ENCODE peak calls at places on chromosomes 12 and 14, in ten cellular contexts. G is brain microvascular endothelial cell; A is AG09309; Q is fibroblast of pulmonary artery; R is CD8-positive, alpha-beta T cell; B is epithelial cell of proximal tubule; Y is fibroblast of lung; V is AG10803; J is tibial nerve; T is cardiac fibroblast. C is an unnamed sample.

GRCh38 chr12:122981036-122981471 is 573 bp downstream of the ARL6IP4 start:
- DNase-seq in G (no peak), A (no peak), Q (peak; percentile 11), R (no peak), B (no peak), Y (peak; percentile 27), V (no peak), J (no peak), T (peak; percentile 39), C (no peak)

GRCh38 chr12:132582582-132583279 is 27.7 kb downstream of the LRCOL1 start:
- DNase-seq in G (no peak), A (no peak), Q (no peak), R (no peak), B (no peak), Y (no peak), V (no peak), J (no peak), T (no peak), C (no peak)

GRCh38 chr14:74019743-74020142 is 594 bp downstream of the BBOF1 start:
- DNase-seq in G (peak; percentile 60), A (peak; percentile 27), Q (peak; percentile 81), R (no peak), B (no peak), Y (peak; percentile 76), V (peak; percentile 56), J (peak; percentile 6), T (peak; percentile 80), C (no peak)

GRCh38 chr12:107243316-107243715 is 150.0 kb upstream of the CRY1 start:
- DNase-seq in G (no peak), A (no peak), Q (no peak), R (no peak), B (no peak), Y (no peak), V (no peak), J (no peak), T (no peak), C (no peak)

GRCh38 chr12:2129076-2129475 is 76.3 kb downstream of the CACNA1C start:
- DNase-seq in G (no peak), A (peak; percentile 76), Q (no peak), R (no peak), B (no peak), Y (peak; percentile 50), V (peak; percentile 87), J (no peak), T (peak; percentile 64), C (no peak)

GRCh38 chr14:94679106-94679819 is 67.1 kb downstream of the SERPINA3 start:
- DNase-seq in G (peak; percentile 12), A (no peak), Q (no peak), R (no peak), B (no peak), Y (no peak), V (no peak), J (no peak), T (peak; percentile 35), C (peak; percentile 35)

GRCh38 chr14:67943947-67944346 is 124.4 kb downstream of the RAD51B start:
- DNase-seq in G (peak; percentile 89), A (peak; percentile 61), Q (peak; percentile 97), R (peak; percentile 50), B (peak; percentile 67), Y (peak; percentile 86), V (peak; percentile 92), J (peak; percentile 92), T (peak; percentile 95), C (no peak)

GRCh38 chr12:111180830-111181726 is 187.8 kb downstream of the PHETA1 start:
- DNase-seq in G (no peak), A (peak; percentile 14), Q (peak; percentile 63), R (no peak), B (no peak), Y (no peak), V (peak; percentile 37), J (peak; percentile 90), T (peak; percentile 18), C (no peak)

GRCh38 chr14:93369393-93370266 is 22.6 kb downstream of the COX8C start:
- DNase-seq in G (no peak), A (no peak), Q (no peak), R (no peak), B (peak; percentile 65), Y (no peak), V (no peak), J (no peak), T (no peak), C (no peak)

GRCh38 chr14:23402296-23403138 is 5.6 kb downstream of the MYH6 start:
- DNase-seq in G (no peak), A (no peak), Q (no peak), R (no peak), B (no peak), Y (no peak), V (no peak), J (no peak), T (no peak), C (no peak)

GRCh38 chr12:113154351-113154973 is 4.9 kb downstream of the CFAP73 start:
- DNase-seq in G (no peak), A (no peak), Q (peak; percentile 28), R (no peak), B (no peak), Y (no peak), V (peak; percentile 20), J (no peak), T (peak; percentile 29), C (no peak)

GRCh38 chr14:96816281-96816680 is 19.1 kb downstream of the VRK1 start:
- DNase-seq in G (no peak), A (no peak), Q (no peak), R (no peak), B (no peak), Y (no peak), V (no peak), J (no peak), T (no peak), C (no peak)
- H3K4me3 ChIP-seq in G (no peak overlapping the region), A (no peak overlapping the region), Q (no peak overlapping the region), R (no peak overlapping the region), B (no peak overlapping the region), Y (no peak overlapping the region), V (no peak overlapping the region), J (no peak overlapping the region), T (no peak overlapping the region), C (no peak overlapping the region)

GRCh38 chr12:17592472-17592871 is 497.5 kb downstream of the RERGL start:
- DNase-seq in G (no peak), A (no peak), Q (no peak), R (no peak), B (no peak), Y (no peak), V (no peak), J (no peak), T (no peak), C (no peak)

GRCh38 chr12:17593715-17594406 is 496.1 kb downstream of the RERGL start:
- DNase-seq in G (no peak), A (no peak), Q (no peak), R (no peak), B (no peak), Y (no peak), V (no peak), J (no peak), T (no peak), C (no peak)

GRCh38 chr12:17591113-17591512 is 498.9 kb downstream of the RERGL start:
- DNase-seq in G (no peak), A (no peak), Q (no peak), R (no peak), B (no peak), Y (no peak), V (no peak), J (no peak), T (no peak), C (no peak)

GRCh38 chr12:17588968-17589367 is 501.0 kb downstream of the RERGL start:
- DNase-seq in G (no peak), A (no peak), Q (no peak), R (no peak), B (peak; percentile 4), Y (peak; percentile 1), V (no peak), J (no peak), T (peak; percentile 1), C (no peak)
- TF ChIP-seq CTCF in G (peak; percentile 8), A (no peak), Q (no peak), R (no peak), B (peak; percentile 83), Y (peak; percentile 13), V (peak; percentile 25), J (no peak), T (peak; percentile 16), C (no peak)

GRCh38 chr12:39393890-39394289 is 49.0 kb downstream of the KIF21A start:
- DNase-seq in G (no peak), A (no peak), Q (no peak), R (no peak), B (no peak), Y (no peak), V (no peak), J (no peak), T (no peak), C (no peak)
- H3K4me3 ChIP-seq in G (no peak overlapping the region), A (no peak overlapping the region), Q (no peak overlapping the region), R (no peak overlapping the region), B (no peak overlapping the region), Y (no peak overlapping the region), V (no peak overlapping the region), J (no peak overlapping the region), T (no peak overlapping the region), C (no peak overlapping the region)

GRCh38 chr12:6372403-6373003 is 2.9 kb downstream of the SCNN1A start:
- DNase-seq in G (peak; percentile 57), A (peak; percentile 62), Q (peak; percentile 82), R (no peak), B (no peak), Y (peak; percentile 87), V (peak; percentile 88), J (peak; percentile 52), T (peak; percentile 82), C (no peak)

GRCh38 chr12:6369916-6370575 is 5.3 kb downstream of the SCNN1A start:
- DNase-seq in G (no peak), A (no peak), Q (no peak), R (no peak), B (no peak), Y (no peak), V (no peak), J (no peak), T (peak; percentile 42), C (no peak)

GRCh38 chr12:6373022-6373787 is 2.2 kb downstream of the SCNN1A start:
- DNase-seq in G (no peak), A (no peak), Q (no peak), R (no peak), B (no peak), Y (no peak), V (no peak), J (no peak), T (no peak), C (no peak)

GRCh38 chr12:6370576-6370935 is 4.8 kb downstream of the SCNN1A start:
- DNase-seq in G (no peak), A (no peak), Q (no peak), R (no peak), B (no peak), Y (no peak), V (no peak), J (no peak), T (no peak), C (no peak)

DNA sequence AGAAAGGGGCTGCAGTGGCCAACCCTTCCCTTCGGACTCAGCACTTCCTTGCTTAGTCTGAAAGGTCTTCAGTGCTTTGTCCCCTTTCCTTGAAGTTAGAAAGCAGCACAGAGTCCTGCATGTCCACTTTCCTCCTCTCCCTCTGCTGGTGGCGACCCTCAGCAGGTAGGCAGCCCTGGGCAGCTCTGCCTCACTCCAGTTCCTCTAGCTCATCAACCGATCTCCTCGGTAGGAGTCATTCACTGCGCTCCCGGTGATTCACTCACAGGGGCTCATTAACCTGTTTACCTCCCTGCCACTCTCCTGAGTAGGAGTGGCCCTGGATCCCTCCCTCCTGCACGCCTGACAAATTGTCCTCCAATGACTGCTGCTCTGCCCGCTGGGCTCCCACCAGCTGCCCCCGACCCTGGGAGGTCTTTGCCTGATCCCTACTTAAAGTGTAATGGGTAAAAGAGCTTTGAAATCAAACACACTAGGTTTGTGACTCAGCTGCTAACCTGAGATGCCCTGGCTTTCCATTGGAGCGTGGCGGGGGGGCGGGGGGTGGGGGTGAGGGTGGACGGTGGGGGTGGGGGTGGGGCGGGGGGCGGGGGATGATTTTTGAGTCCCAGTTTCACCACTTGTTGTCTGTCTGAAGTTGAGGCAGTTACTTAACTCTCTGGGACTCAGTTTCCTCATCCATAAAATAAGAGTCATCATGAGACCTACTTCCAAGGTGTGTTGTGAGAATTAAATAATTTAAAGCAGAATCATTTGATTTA is 4.2 kb downstream of the SCNN1A start:
- DNase-seq in G (peak; percentile 42), A (no peak), Q (peak; percentile 45), R (no peak), B (peak; percentile 89), Y (peak; percentile 87), V (no peak), J (no peak), T (peak; percentile 49), C (no peak)
- TF ChIP-seq CTCF in G (peak; percentile 62), A (peak; percentile 46), Q (peak; percentile 35), R (no peak), B (peak; percentile 53), Y (no peak), V (peak; percentile 7), J (no peak), T (peak; percentile 7), C (no peak)

C was measured in coronary artery.